ENCODE peak calls at places on chromosome 7, in five cellular contexts. One of them, this sample, is unnamed.

GRCh38 chr7:84714765-84715164 is 472.1 kb downstream of the SEMA3D start:
- DNase-seq in AML-193: no peak
- DNase-seq in astrocyte of the hippocampus: no peak
- DNase-seq in HTR-8/SVneo: no peak
- DNase-seq in posterior vena cava: no peak
- DNase-seq in this sample: no peak

GRCh38 chr7:88835147-88835728 is 39.7 kb upstream of the TEX47 start:
- DNase-seq in posterior vena cava: no peak
- DNase-seq in AML-193: peak; percentile 38
- DNase-seq in HTR-8/SVneo: no peak
- DNase-seq in astrocyte of the hippocampus: peak; percentile 51
- DNase-seq in this sample: no peak

GRCh38 chr7:20013551-20013950 is 203.6 kb downstream of the MACC1 start:
- DNase-seq in astrocyte of the hippocampus: no peak
- DNase-seq in HTR-8/SVneo: no peak
- DNase-seq in AML-193: no peak
- DNase-seq in posterior vena cava: no peak
- DNase-seq in this sample: no peak

GRCh38 chr7:44767912-44768662 is 19.4 kb downstream of the ZMIZ2 start:
- DNase-seq in astrocyte of the hippocampus: peak; percentile 16
- DNase-seq in AML-193: no peak
- DNase-seq in posterior vena cava: no peak
- DNase-seq in HTR-8/SVneo: no peak
- DNase-seq in this sample: peak; percentile 55

GRCh38 chr7:42233939-42234338 is 3.1 kb downstream of the GLI3 start:
- DNase-seq in astrocyte of the hippocampus: peak; percentile 61
- DNase-seq in posterior vena cava: no peak
- DNase-seq in AML-193: no peak
- DNase-seq in HTR-8/SVneo: no peak
- DNase-seq in this sample: no peak

GRCh38 chr7:26375604-26376207 is 84.0 kb downstream of the SNX10 start:
- DNase-seq in posterior vena cava: no peak
- DNase-seq in AML-193: no peak
- DNase-seq in HTR-8/SVneo: no peak
- DNase-seq in astrocyte of the hippocampus: no peak
- DNase-seq in this sample: no peak

GRCh38 chr7:93375603-93376002 is 143.4 kb downstream of the VPS50 start:
- DNase-seq in AML-193: no peak
- DNase-seq in posterior vena cava: no peak
- DNase-seq in astrocyte of the hippocampus: no peak
- DNase-seq in HTR-8/SVneo: no peak
- DNase-seq in this sample: no peak

GRCh38 chr7:157691521-157692155 is 354.8 kb downstream of the DNAJB6 start:
- DNase-seq in astrocyte of the hippocampus: peak; percentile 27
- DNase-seq in posterior vena cava: peak; percentile 78
- DNase-seq in AML-193: no peak
- DNase-seq in HTR-8/SVneo: no peak
- DNase-seq in this sample: no peak

GRCh38 chr7:154338709-154339108 is 286.5 kb downstream of the DPP6 start:
- DNase-seq in posterior vena cava: no peak
- DNase-seq in astrocyte of the hippocampus: no peak
- DNase-seq in HTR-8/SVneo: no peak
- DNase-seq in AML-193: no peak
- DNase-seq in this sample: no peak

GRCh38 chr7:70134029-70134445 is 535.8 kb downstream of the AUTS2 start:
- DNase-seq in AML-193: no peak
- DNase-seq in posterior vena cava: no peak
- DNase-seq in HTR-8/SVneo: no peak
- DNase-seq in astrocyte of the hippocampus: peak; percentile 88
- DNase-seq in this sample: no peak

GRCh38 chr7:127896683-127897082 is 134.6 kb downstream of the LRRC4 start:
- DNase-seq in astrocyte of the hippocampus: no peak
- DNase-seq in HTR-8/SVneo: no peak
- DNase-seq in posterior vena cava: no peak
- DNase-seq in AML-193: no peak
- DNase-seq in this sample: no peak

GRCh38 chr7:27608776-27609495 is 53.7 kb downstream of the HIBADH start:
- DNase-seq in HTR-8/SVneo: no peak
- DNase-seq in AML-193: no peak
- DNase-seq in posterior vena cava: no peak
- DNase-seq in astrocyte of the hippocampus: peak; percentile 54
- DNase-seq in this sample: no peak

GRCh38 chr7:12423355-12423994 is 19.8 kb upstream of the VWDE start:
- DNase-seq in posterior vena cava: no peak
- DNase-seq in astrocyte of the hippocampus: peak; percentile 16
- DNase-seq in HTR-8/SVneo: peak; percentile 23
- DNase-seq in AML-193: no peak
- DNase-seq in this sample: no peak

GRCh38 chr7:78020874-78021249 is 222.3 kb downstream of the PHTF2 start:
- DNase-seq in astrocyte of the hippocampus: no peak
- DNase-seq in posterior vena cava: no peak
- DNase-seq in HTR-8/SVneo: no peak
- DNase-seq in AML-193: no peak
- DNase-seq in this sample: no peak

GRCh38 chr7:42491106-42491505 is 254.1 kb upstream of the GLI3 start:
- DNase-seq in posterior vena cava: no peak
- DNase-seq in AML-193: no peak
- DNase-seq in HTR-8/SVneo: no peak
- DNase-seq in astrocyte of the hippocampus: no peak
- DNase-seq in this sample: no peak

GRCh38 chr7:105691029-105691691 is 109.9 kb upstream of the EFCAB10 start:
- DNase-seq in astrocyte of the hippocampus: peak; percentile 30
- DNase-seq in HTR-8/SVneo: peak; percentile 21
- DNase-seq in posterior vena cava: no peak
- DNase-seq in AML-193: peak; percentile 24
- DNase-seq in this sample: no peak

GRCh38 chr7:75650062-75650461 is 88.7 kb downstream of the HIP1 start:
- DNase-seq in AML-193: no peak
- DNase-seq in posterior vena cava: peak; percentile 81
- DNase-seq in HTR-8/SVneo: no peak
- DNase-seq in astrocyte of the hippocampus: no peak
- DNase-seq in this sample: no peak

GRCh38 chr7:47383696-47384445 is 198.0 kb downstream of the TNS3 start:
- DNase-seq in posterior vena cava: peak; percentile 29
- DNase-seq in AML-193: no peak
- DNase-seq in astrocyte of the hippocampus: no peak
- DNase-seq in HTR-8/SVneo: no peak
- DNase-seq in this sample: peak; percentile 17

GRCh38 chr7:30920021-30920583 is 8.4 kb downstream of the AQP1 start:
- DNase-seq in astrocyte of the hippocampus: peak; percentile 61
- DNase-seq in AML-193: no peak
- DNase-seq in HTR-8/SVneo: no peak
- DNase-seq in posterior vena cava: peak; percentile 66
- DNase-seq in this sample: no peak

GRCh38 chr7:98771519-98772241 is 98.1 kb downstream of the TMEM130 start:
- DNase-seq in AML-193: no peak
- DNase-seq in HTR-8/SVneo: no peak
- DNase-seq in astrocyte of the hippocampus: peak; percentile 68
- DNase-seq in posterior vena cava: no peak
- DNase-seq in this sample: no peak

GRCh38 chr7:137440434-137440830 is 96.9 kb upstream of the PTN start:
- DNase-seq in astrocyte of the hippocampus: peak; percentile 10
- DNase-seq in AML-193: no peak
- DNase-seq in HTR-8/SVneo: no peak
- DNase-seq in posterior vena cava: no peak
- DNase-seq in this sample: no peak

GRCh38 chr7:68963547-68963946 is 634.7 kb upstream of the AUTS2 start:
- DNase-seq in HTR-8/SVneo: peak; percentile 39
- DNase-seq in astrocyte of the hippocampus: peak; percentile 79
- DNase-seq in posterior vena cava: no peak
- DNase-seq in AML-193: no peak
- DNase-seq in this sample: no peak

GRCh38 chr7:123860848-123861247 is 15.9 kb downstream of the HYAL4 start:
- DNase-seq in AML-193: no peak
- DNase-seq in posterior vena cava: no peak
- DNase-seq in astrocyte of the hippocampus: no peak
- DNase-seq in HTR-8/SVneo: no peak
- DNase-seq in this sample: no peak

GRCh38 chr7:127039541-127039940 is 213.2 kb downstream of the GRM8 start:
- DNase-seq in AML-193: no peak
- DNase-seq in HTR-8/SVneo: no peak
- DNase-seq in posterior vena cava: no peak
- DNase-seq in astrocyte of the hippocampus: no peak
- DNase-seq in this sample: no peak

GRCh38 chr7:131354390-131354789 is 26.7 kb downstream of the MKLN1 start:
- DNase-seq in AML-193: no peak
- DNase-seq in astrocyte of the hippocampus: no peak
- DNase-seq in posterior vena cava: no peak
- DNase-seq in HTR-8/SVneo: no peak
- DNase-seq in this sample: no peak

GRCh38 chr7:149719050-149719899 is 54.1 kb downstream of the ZNF467 start:
- DNase-seq in HTR-8/SVneo: no peak
- DNase-seq in posterior vena cava: peak; percentile 73
- DNase-seq in astrocyte of the hippocampus: peak; percentile 80
- DNase-seq in AML-193: no peak
- DNase-seq in this sample: no peak

GRCh38 chr7:118059209-118059608 is 124.8 kb upstream of the LSM8 start:
- DNase-seq in astrocyte of the hippocampus: peak; percentile 4
- DNase-seq in HTR-8/SVneo: no peak
- DNase-seq in posterior vena cava: no peak
- DNase-seq in AML-193: no peak
- DNase-seq in this sample: no peak

GRCh38 chr7:142632291-142633134 is 116.8 kb upstream of the PRSS1 start:
- DNase-seq in HTR-8/SVneo: peak; percentile 51
- DNase-seq in posterior vena cava: no peak
- DNase-seq in astrocyte of the hippocampus: peak; percentile 79
- DNase-seq in AML-193: peak; percentile 65
- DNase-seq in this sample: peak; percentile 60

GRCh38 chr7:476736-477360 is 42.8 kb downstream of the PDGFA start:
- DNase-seq in HTR-8/SVneo: no peak
- DNase-seq in astrocyte of the hippocampus: no peak
- DNase-seq in posterior vena cava: peak; percentile 74
- DNase-seq in AML-193: no peak
- DNase-seq in this sample: no peak

GRCh38 chr7:129502708-129503685 is 666 bp downstream of the SMKR1 start:
- DNase-seq in astrocyte of the hippocampus: peak; percentile 20
- DNase-seq in AML-193: no peak
- DNase-seq in HTR-8/SVneo: no peak
- DNase-seq in posterior vena cava: no peak
- DNase-seq in this sample: peak; percentile 25

GRCh38 chr7:113086431-113086888 is at the start of gene GPR85:
- DNase-seq in AML-193: no peak
- DNase-seq in astrocyte of the hippocampus: peak; percentile 88
- DNase-seq in HTR-8/SVneo: peak; percentile 20
- DNase-seq in posterior vena cava: peak; percentile 82
- DNase-seq in this sample: peak; percentile 40

GRCh38 chr7:46723742-46724141 is 802.7 kb upstream of the IGFBP3 start:
- DNase-seq in HTR-8/SVneo: no peak
- DNase-seq in posterior vena cava: no peak
- DNase-seq in astrocyte of the hippocampus: no peak
- DNase-seq in AML-193: no peak
- DNase-seq in this sample: no peak

GRCh38 chr7:76020031-76020714 is 25.8 kb upstream of the TMEM120A start:
- DNase-seq in HTR-8/SVneo: peak; percentile 65
- DNase-seq in AML-193: peak; percentile 42
- DNase-seq in astrocyte of the hippocampus: peak; percentile 77
- DNase-seq in posterior vena cava: peak; percentile 93
- DNase-seq in this sample: peak; percentile 82

GRCh38 chr7:4962872-4963775 is 4.1 kb upstream of the MMD2 start:
- DNase-seq in posterior vena cava: no peak
- DNase-seq in AML-193: no peak
- DNase-seq in astrocyte of the hippocampus: no peak
- DNase-seq in HTR-8/SVneo: no peak
- DNase-seq in this sample: no peak